ENCODE peak calls at places on chromosomes 3 and 15, in six cellular contexts. D is upper lobe of right lung, X is progenitor cell of endocrine pancreas, M is GM12878, C is AG09309, R is body of pancreas. E is an unnamed sample.

GRCh38 chr3:191649626-191650025 is 188.7 kb downstream of the PYDC2 start:
- DNase-seq in D (no peak), X (no peak), M (no peak), C (no peak), R (no peak), E (no peak)

GRCh38 chr15:57156210-57156887 is 220.0 kb upstream of the CGNL1 start:
- DNase-seq in D (no peak), X (no peak), M (no peak), C (no peak), R (no peak), E (no peak)

GRCh38 chr3:1693145-1693544 is 405.5 kb upstream of the CNTN4 start:
- DNase-seq in D (no peak), X (no peak), M (no peak), C (no peak), R (no peak), E (no peak)

GRCh38 chr15:77138167-77138522 is 67.2 kb upstream of the TSPAN3 start:
- DNase-seq in D (no peak), X (no peak), M (no peak), C (no peak), R (no peak), E (no peak)

GRCh38 chr3:169387751-169388696 is 275.5 kb downstream of the MECOM start:
- DNase-seq in D (no peak), X (no peak), M (no peak), C (no peak), R (peak; percentile 33), E (no peak)

GRCh38 chr15:74631935-74632560 is 16.4 kb downstream of the CLK3 start:
- DNase-seq in D (peak; percentile 77), X (peak; percentile 55), M (no peak), C (no peak), R (peak; percentile 62), E (no peak)

GRCh38 chr3:152825566-152825965 is 9.4 kb upstream of the P2RY1 start:
- DNase-seq in D (no peak), X (no peak), M (no peak), C (no peak), R (peak; percentile 25), E (no peak)

GRCh38 chr3:30692498-30693130 is 86.2 kb downstream of the TGFBR2 start:
- DNase-seq in D (no peak), X (no peak), M (no peak), C (no peak), R (no peak), E (no peak)

GRCh38 chr3:151919446-151919845 is 46.0 kb downstream of the SUCNR1 start:
- DNase-seq in D (no peak), X (no peak), M (no peak), C (no peak), R (no peak), E (no peak)

GRCh38 chr3:42036483-42036823 is 54.7 kb upstream of the TRAK1 start:
- DNase-seq in D (no peak), X (no peak), M (no peak), C (no peak), R (peak; percentile 40), E (no peak)

GRCh38 chr15:71532994-71533393 is 277.4 kb upstream of the NR2E3 start:
- DNase-seq in D (no peak), X (no peak), M (no peak), C (no peak), R (no peak), E (no peak)

GRCh38 chr3:103083848-103084631 is 649.2 kb downstream of the ZPLD1 start:
- DNase-seq in D (no peak), X (no peak), M (no peak), C (no peak), R (no peak), E (no peak)

GRCh38 chr3:81308296-81308695 is 453.1 kb downstream of the GBE1 start:
- DNase-seq in D (no peak), X (no peak), M (no peak), C (no peak), R (no peak), E (no peak)

GRCh38 chr3:177764377-177764912 is 567.2 kb upstream of the TBL1XR1 start:
- DNase-seq in D (no peak), X (no peak), M (no peak), C (no peak), R (no peak), E (no peak)

GRCh38 chr3:13543251-13543650 is 5.7 kb upstream of the FBLN2 start:
- DNase-seq in D (no peak), X (no peak), M (no peak), C (peak; percentile 84), R (peak; percentile 56), E (peak; percentile 92)

DNA sequence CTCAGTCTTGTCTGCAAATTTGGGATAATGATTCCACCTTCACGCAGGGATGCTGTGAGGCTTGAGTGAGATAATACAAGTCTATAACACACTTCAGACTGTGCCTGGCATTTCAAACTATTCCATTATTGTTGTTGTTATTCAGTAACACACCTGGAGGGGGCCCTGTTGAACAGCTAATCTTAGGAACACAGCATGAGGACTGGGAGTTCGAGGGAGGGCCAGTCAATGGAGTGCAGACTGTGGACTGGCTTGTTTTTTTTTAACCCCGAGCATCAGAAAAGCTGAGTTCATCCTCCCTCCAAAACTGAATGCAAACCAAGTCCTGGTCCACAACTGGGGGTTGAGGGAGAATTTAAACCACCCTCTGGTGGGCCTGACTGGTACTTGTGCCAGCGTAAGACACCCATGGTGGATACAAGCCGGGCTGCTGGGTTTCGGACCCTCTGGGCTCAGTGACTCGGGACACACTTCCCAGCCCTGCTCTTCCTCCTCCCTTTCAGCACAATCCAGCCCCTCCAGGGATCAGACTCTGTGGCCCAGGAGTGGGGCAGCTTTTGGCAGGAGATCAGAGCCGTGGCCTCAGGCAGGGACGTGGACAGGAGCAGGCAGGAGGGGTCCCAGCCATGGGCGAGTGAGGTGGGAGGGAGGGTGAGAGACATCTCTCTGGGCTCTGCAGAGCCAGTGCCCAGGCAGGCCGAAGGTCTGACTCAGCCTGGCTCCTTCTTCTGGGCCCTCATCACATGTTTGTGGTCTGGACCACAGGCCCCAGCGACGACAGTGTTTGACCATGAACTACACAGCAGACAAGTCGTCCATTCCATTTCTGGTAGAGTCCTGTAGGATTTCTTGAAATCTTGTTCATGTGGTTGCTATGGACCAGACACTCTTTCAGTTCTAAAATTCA is 36.3 kb upstream of the MEX3B start:
- DNase-seq in D (no peak), X (no peak), M (no peak), C (peak; percentile 71), R (no peak), E (no peak)
- TF ChIP-seq CTCF in D (no peak), X (peak; percentile 20), M (no peak), C (peak; percentile 46), R (no peak), E (peak; percentile 75)

DNA sequence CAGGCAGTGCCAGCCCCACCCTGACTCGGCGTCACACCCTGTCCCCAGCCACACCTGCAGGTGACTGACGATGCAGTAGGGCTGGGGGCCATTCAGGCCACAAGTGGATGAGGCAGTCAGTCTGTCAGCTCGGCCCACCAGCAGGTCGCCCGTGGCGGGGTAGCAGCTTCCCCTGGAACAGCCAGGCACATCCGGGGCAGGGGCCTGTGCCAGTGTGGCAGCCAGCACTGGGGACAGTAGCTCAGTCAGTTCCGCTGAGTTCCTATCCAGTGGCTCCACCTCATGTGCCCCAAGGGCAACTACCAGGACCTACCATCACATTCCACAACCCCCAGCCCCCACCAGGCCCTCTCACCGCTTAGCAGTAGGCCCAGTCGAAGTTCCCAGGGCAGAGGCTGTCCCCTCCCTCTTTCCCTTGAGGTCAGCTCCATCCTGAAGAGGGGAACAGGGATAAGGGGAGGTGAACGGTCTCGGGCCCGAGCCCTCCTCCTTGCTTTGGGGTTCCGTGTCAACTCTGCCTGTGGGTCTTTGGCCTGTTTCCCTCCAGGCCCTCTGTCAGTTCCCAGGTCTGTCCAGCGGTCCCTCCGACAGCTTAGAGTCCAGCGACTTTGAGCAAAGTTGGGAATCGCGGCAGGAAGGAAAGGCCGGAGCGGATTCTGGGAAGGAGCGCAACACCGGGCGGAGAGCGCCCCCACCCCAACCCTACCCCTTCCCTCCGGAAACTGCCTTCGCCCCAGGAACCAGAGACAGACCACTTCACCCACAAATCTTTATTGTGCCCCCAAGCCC is at the start of gene LAMB2:
- DNase-seq in D (peak; percentile 80), X (peak; percentile 57), M (no peak), C (peak; percentile 58), R (peak; percentile 75), E (no peak)
- TF ChIP-seq CTCF in D (no peak), X (no peak), M (no peak), C (peak; percentile 9), R (peak; percentile 0), E (peak; percentile 43)

GRCh38 chr15:33311312-33311971 is 675 bp downstream of the RYR3 start:
- DNase-seq in D (no peak), X (peak; percentile 13), M (no peak), C (no peak), R (no peak), E (no peak)

GRCh38 chr15:33313491-33313890 is 2.7 kb downstream of the RYR3 start:
- DNase-seq in D (no peak), X (no peak), M (no peak), C (no peak), R (no peak), E (no peak)

GRCh38 chr15:33310481-33311311 is at the start of gene RYR3:
- DNase-seq in D (no peak), X (peak; percentile 22), M (no peak), C (no peak), R (no peak), E (no peak)

GRCh38 chr15:33314115-33314514 is 3.3 kb downstream of the RYR3 start:
- DNase-seq in D (no peak), X (no peak), M (no peak), C (no peak), R (no peak), E (no peak)

DNA sequence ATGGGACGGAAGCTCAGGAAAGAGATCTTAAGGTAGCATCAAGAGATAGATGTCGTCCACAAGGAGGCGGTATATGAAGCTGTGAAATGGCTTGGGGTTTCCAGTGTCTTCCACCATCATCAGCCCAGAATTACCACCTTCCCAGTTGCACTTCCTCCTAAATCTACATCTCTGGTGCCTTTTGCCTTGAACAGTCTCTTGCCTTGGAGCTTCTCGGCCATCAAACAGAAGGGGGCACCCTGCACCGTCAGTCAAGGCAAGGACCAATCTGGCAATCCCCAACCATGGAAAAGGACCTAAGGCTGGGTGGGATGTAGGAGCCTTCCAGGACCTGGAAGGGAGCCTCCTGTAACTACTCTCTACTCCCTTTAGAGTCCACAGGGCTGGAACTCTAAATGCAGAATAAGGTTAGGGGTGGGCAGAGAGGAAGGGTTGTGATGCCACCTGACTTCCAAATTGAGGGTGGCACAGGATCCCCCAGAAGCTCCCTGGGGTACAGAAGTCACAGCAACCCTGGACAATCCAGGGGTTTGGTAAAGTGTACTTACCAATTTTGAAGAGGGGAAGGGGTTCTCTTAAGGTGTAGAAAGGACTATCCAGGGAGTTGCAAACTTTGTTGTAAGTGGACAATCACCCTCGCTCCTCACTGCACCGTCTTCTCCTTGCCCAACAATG is 1.0 kb upstream of the RYR3 start:
- DNase-seq in D (no peak), X (peak; percentile 11), M (no peak), C (no peak), R (no peak), E (no peak)
- TF ChIP-seq CTCF in D (peak; percentile 23), X (peak; percentile 53), M (peak; percentile 15), C (no peak), R (no peak), E (peak; percentile 48)

GRCh38 chr15:43168192-43169107 is 16.8 kb upstream of the CCNDBP1 start:
- DNase-seq in D (no peak), X (no peak), M (no peak), C (no peak), R (peak; percentile 14), E (no peak)
- TF ChIP-seq CTCF in D (no peak), X (no peak), M (no peak), C (no peak), R (no peak), E (no peak)

E was measured in chondrocyte.